ENCODE peak calls at places on chromosomes 5 and 9, in four cellular contexts. P, U, Z and S are unnamed samples.

GRCh38 chr9:131997779-131998178 is 81.9 kb downstream of the MED27 start:
- DNase-seq in P (no peak), U (no peak), Z (no peak), S (no peak)

GRCh38 chr5:123528878-123529277 is 16.9 kb downstream of the CSNK1G3 start:
- DNase-seq in U (no peak), P (no peak), Z (no peak), S (no peak)

GRCh38 chr5:147554285-147554817 is 44.5 kb upstream of the DPYSL3 start:
- DNase-seq in P (no peak), U (no peak), Z (no peak), S (no peak)

GRCh38 chr5:78132507-78132906 is 162.0 kb downstream of the AP3B1 start:
- DNase-seq in Z (no peak), U (no peak), P (no peak), S (no peak)

GRCh38 chr5:66958126-66958983 is 238.2 kb downstream of the CD180 start:
- DNase-seq in P (no peak), U (no peak), Z (no peak), S (no peak)

GRCh38 chr9:34177906-34178697 is 741 bp upstream of the UBAP1 start:
- DNase-seq in Z (no peak), U (no peak), P (no peak), S (no peak)

GRCh38 chr5:172284275-172284971 is 859 bp upstream of the UBTD2 start:
- DNase-seq in Z (peak; percentile 77), U (no peak), P (no peak), S (no peak)

GRCh38 chr9:130834371-130835311 is at the start of gene ABL1:
- DNase-seq in U (peak; percentile 67), P (peak; percentile 49), Z (peak; percentile 80), S (peak; percentile 28)

DNA sequence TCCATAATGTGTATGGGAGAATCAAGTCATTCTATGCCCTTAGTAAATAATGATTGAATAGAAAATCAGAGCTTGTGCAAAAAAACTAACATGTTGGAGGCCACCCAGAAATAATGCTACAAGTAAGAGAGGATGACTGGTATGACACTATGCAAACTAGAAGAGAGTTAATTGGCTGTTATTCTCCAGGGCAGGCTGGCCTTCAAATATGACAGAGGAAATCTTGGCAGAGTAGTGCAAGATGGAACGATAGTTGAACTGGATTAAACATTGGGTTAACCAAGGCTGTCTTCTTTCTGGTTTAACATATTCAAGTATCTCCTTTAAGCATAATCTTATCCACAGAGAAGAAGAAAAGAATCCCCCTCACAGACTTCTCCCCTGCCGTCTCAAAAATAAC is 196.1 kb downstream of the MPDZ start:
- DNase-seq in U (no peak), P (no peak), Z (no peak), S (no peak)
- TF ChIP-seq SIN3A in U (no peak), P (no peak), Z (no peak), S (no peak)

DNA sequence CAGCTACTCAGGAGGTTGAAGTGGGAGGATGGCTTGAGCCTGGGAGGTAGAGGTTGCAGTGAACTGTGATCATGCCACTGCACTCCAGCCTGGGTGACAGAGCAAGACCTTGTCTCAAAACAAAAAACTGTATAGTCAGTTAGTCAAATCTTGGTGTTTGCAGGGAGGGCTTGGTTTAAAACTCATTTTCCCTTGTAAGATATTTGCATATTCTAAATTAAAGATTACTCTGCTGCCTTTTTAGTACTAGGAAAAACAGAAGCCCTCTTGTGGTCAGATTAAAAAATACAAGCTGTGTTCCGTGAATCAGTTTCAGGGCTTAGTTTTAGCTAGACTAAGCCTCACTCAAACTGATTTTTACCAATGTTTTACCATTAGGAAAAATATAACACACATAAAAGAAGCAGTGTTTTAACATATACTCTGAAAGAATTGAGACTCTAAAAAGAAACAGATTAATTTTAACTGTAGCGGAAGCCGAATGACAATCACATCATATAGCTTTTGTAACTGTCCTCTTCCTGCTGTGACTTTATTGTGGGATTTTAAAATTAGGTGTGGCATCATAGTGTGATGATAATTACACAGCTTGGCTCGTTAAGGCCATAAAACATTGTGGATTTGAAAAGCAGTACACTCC is 84.9 kb upstream of the BASP1 start:
- DNase-seq in P (no peak), U (no peak), Z (no peak), S (no peak)
- TF ChIP-seq CTCF in P (peak; percentile 40), U (peak; percentile 46), Z (peak; percentile 49), S (peak; percentile 79)

GRCh38 chr5:81908771-81909170 is 63.1 kb upstream of the ATG10 start:
- DNase-seq in P (no peak), Z (no peak), U (no peak), S (no peak)
- TF ChIP-seq SIN3A in P (no peak), Z (no peak), U (no peak), S (no peak)

GRCh38 chr5:92309336-92309991 is 926.3 kb upstream of the ARRDC3 start:
- DNase-seq in Z (no peak), U (peak; percentile 11), P (peak; percentile 13), S (peak; percentile 24)
- TF ChIP-seq CTCF in Z (peak; percentile 39), U (peak; percentile 54), P (peak; percentile 42), S (peak; percentile 60)